ENCODE peak calls at places on chromosomes 3 and 15, in five cellular contexts. M is Right ventricle myocardium inferior, G is T-helper 2 cell, C is caudate nucleus, K is GM12892. A is an unnamed sample.

GRCh38 chr15:51874751-51875644 is 45.5 kb downstream of the TMOD3 start:
- DNase-seq in G (no peak), M (no peak), C (no peak), K (no peak), A (no peak)

GRCh38 chr3:12288466-12289129 is at the start of gene PPARG:
- DNase-seq in M (peak; percentile 77), K (peak; percentile 9), G (no peak), C (no peak), A (no peak)

GRCh38 chr3:26964836-26965235 is 342.3 kb downstream of the LRRC3B start:
- DNase-seq in G (no peak), C (no peak), M (no peak), K (no peak), A (no peak)

GRCh38 chr3:48962939-48963338 is 27.1 kb upstream of the P4HTM start:
- DNase-seq in K (no peak), G (no peak), M (no peak), C (no peak), A (no peak)

GRCh38 chr3:14837864-14838263 is 19.1 kb downstream of the FGD5 start:
- DNase-seq in C (no peak), M (no peak), G (no peak), K (no peak), A (no peak)

GRCh38 chr3:58054652-58055051 is 46.4 kb downstream of the FLNB start:
- DNase-seq in C (no peak), M (no peak), K (no peak), G (no peak), A (no peak)

GRCh38 chr3:152403632-152404066 is 134.9 kb downstream of the MBNL1 start:
- DNase-seq in M (peak; percentile 74), C (no peak), K (no peak), G (no peak), A (no peak)

GRCh38 chr3:42189746-42190145 is 76.2 kb downstream of the CCK start:
- DNase-seq in K (no peak), C (no peak), G (no peak), M (no peak), A (no peak)

GRCh38 chr3:127629462-127630403 is 748 bp downstream of the PODXL2 start:
- DNase-seq in M (no peak), G (no peak), C (no peak), K (no peak), A (no peak)

GRCh38 chr15:78255421-78256043 is 8.8 kb upstream of the DNAJA4 start:
- DNase-seq in G (no peak), K (no peak), M (no peak), C (no peak), A (no peak)

GRCh38 chr3:54530091-54530490 is 397.8 kb downstream of the LRTM1 start:
- DNase-seq in C (no peak), M (no peak), G (no peak), K (no peak), A (no peak)

GRCh38 chr3:113264249-113264648 is 52.9 kb downstream of the BOC start:
- DNase-seq in M (no peak), C (no peak), G (no peak), K (no peak), A (no peak)

GRCh38 chr3:112032377-112032776 is 2.2 kb upstream of the TMPRSS7 start:
- DNase-seq in K (no peak), G (no peak), C (no peak), M (no peak), A (no peak)

GRCh38 chr15:48962662-48963523 is 826 bp downstream of the SHC4 start:
- DNase-seq in M (peak; percentile 78), K (peak; percentile 9), G (no peak), C (no peak), A (no peak)

GRCh38 chr3:38458796-38459498 is 5.3 kb downstream of the ACVR2B start:
- DNase-seq in C (no peak), G (no peak), M (no peak), K (no peak), A (no peak)

GRCh38 chr15:77506311-77507150 is 85.8 kb downstream of the HMG20A start:
- DNase-seq in C (no peak), M (peak; percentile 79), G (no peak), K (no peak), A (no peak)

GRCh38 chr3:29514912-29515311 is 234.0 kb downstream of the RBMS3 start:
- DNase-seq in C (no peak), M (no peak), K (no peak), G (no peak), A (no peak)

GRCh38 chr3:178393833-178394232 is 142.4 kb upstream of the KCNMB2 start:
- DNase-seq in C (no peak), K (no peak), G (no peak), M (no peak), A (no peak)

GRCh38 chr3:188071636-188072035 is 82.3 kb upstream of the LPP start:
- DNase-seq in M (no peak), C (no peak), K (no peak), G (no peak), A (no peak)

GRCh38 chr15:96474274-96474673 is 143.8 kb downstream of the NR2F2 start:
- DNase-seq in G (no peak), K (no peak), M (no peak), C (no peak), A (no peak)

GRCh38 chr3:189057369-189057768 is 114.4 kb upstream of the TPRG1 start:
- DNase-seq in C (no peak), M (no peak), G (no peak), K (no peak), A (no peak)

GRCh38 chr15:76345880-76346665 is 9.5 kb downstream of the ISL2 start:
- DNase-seq in K (no peak), G (no peak), M (no peak), C (no peak), A (no peak)

GRCh38 chr15:28117591-28117990 is 18.5 kb upstream of the OCA2 start:
- DNase-seq in K (no peak), M (no peak), C (no peak), G (no peak), A (no peak)

GRCh38 chr3:129827765-129828164 is 65.7 kb downstream of the TMCC1 start:
- DNase-seq in K (no peak), M (no peak), G (no peak), C (no peak), A (no peak)

GRCh38 chr15:48102167-48102566 is 18.6 kb upstream of the SLC24A5 start:
- DNase-seq in C (no peak), K (no peak), G (no peak), M (no peak), A (no peak)

GRCh38 chr15:74845208-74845568 is 2.2 kb upstream of the ULK3 start:
- DNase-seq in K (no peak), C (no peak), M (no peak), G (no peak), A (no peak)

GRCh38 chr15:92623435-92623834 is 32.1 kb downstream of the FAM174B start:
- DNase-seq in K (no peak), G (no peak), M (no peak), C (no peak), A (no peak)

GRCh38 chr3:157142315-157142714 is 17.6 kb downstream of the CCNL1 start:
- DNase-seq in K (no peak), C (no peak), G (no peak), M (no peak), A (no peak)

GRCh38 chr15:77632760-77633133 is at the start of gene LINGO1:
- DNase-seq in K (no peak), C (peak; percentile 27), M (peak; percentile 35), G (no peak), A (no peak)

GRCh38 chr15:84749111-84749991 is 959 bp downstream of the ZNF592 start:
- DNase-seq in K (no peak), G (no peak), M (no peak), C (peak; percentile 7), A (no peak)

GRCh38 chr3:35954365-35954764 is 315.0 kb downstream of the ARPP21 start:
- DNase-seq in K (no peak), M (no peak), C (no peak), G (no peak), A (no peak)

GRCh38 chr3:173398111-173398479 is 551 bp downstream of the NLGN1 start:
- DNase-seq in K (no peak), M (no peak), C (peak; percentile 48), G (no peak), A (no peak)

GRCh38 chr3:10855083-10855870 is 39.2 kb downstream of the SLC6A11 start:
- DNase-seq in G (no peak), C (no peak), M (no peak), K (no peak), A (no peak)

GRCh38 chr3:144265527-144266100 is 294.0 kb downstream of the DIPK2A start:
- DNase-seq in K (no peak), M (no peak), C (no peak), G (no peak), A (no peak)

GRCh38 chr3:184240384-184241140 is 8.2 kb downstream of the ALG3 start:
- DNase-seq in K (no peak), C (no peak), G (no peak), M (no peak), A (peak; percentile 8)

A was measured in D721Med.